ENCODE peak calls at places on chromosomes 13 and 19, in eight cellular contexts. H is Peyer's patch; A is CD4-positive, CD25-positive, alpha-beta regulatory T cell; U is cardiac muscle cell; W is ovary; E is GM23248; I is body of pancreas; F is A549. J is an unnamed sample. For H3K4me1, the result is how much of the 10 kb centered on the place peaks cover.

GRCh38 chr19:55353356-55353802 is 1.1 kb downstream of the COX6B2 start:
- DNase-seq in H (no peak), A (no peak), U (no peak), W (no peak), E (no peak), I (no peak), F (no peak), J (no peak)

GRCh38 chr13:98014766-98015165 is 61.3 kb downstream of the IPO5 start:
- DNase-seq in H (no peak), A (no peak), U (peak), W (no peak), E (peak), I (no peak), F (no peak), J (no peak)

GRCh38 chr13:22114630-22115311 is 443.9 kb downstream of the FGF9 start:
- DNase-seq in H (no peak), A (peak), U (peak), W (no peak), E (peak), I (no peak), F (no peak), J (no peak)

GRCh38 chr19:17779281-17779930 is 15.5 kb upstream of the B3GNT3 start:
- DNase-seq in H (no peak), A (no peak), U (peak), W (peak), E (peak), I (no peak), F (peak), J (no peak)

GRCh38 chr13:23778007-23778687 is 111.1 kb downstream of the MIPEP start:
- DNase-seq in H (no peak), A (no peak), U (no peak), W (no peak), E (no peak), I (no peak), F (no peak), J (no peak)

GRCh38 chr13:47623862-47624261 is 377.2 kb downstream of the SUCLA2 start:
- DNase-seq in H (no peak), A (no peak), U (no peak), W (no peak), E (no peak), I (no peak), F (no peak), J (no peak)

GRCh38 chr19:32828643-32829344 is 40.8 kb downstream of the SLC7A9 start:
- DNase-seq in H (no peak), A (peak), U (no peak), W (no peak), E (no peak), I (no peak), F (no peak), J (no peak)

GRCh38 chr13:34412295-34412694 is 529.8 kb upstream of the NBEA start:
- DNase-seq in H (no peak), A (no peak), U (no peak), W (no peak), E (no peak), I (no peak), F (no peak), J (no peak)

GRCh38 chr13:98434060-98434459 is 142.8 kb downstream of the STK24 start:
- DNase-seq in H (no peak), A (no peak), U (no peak), W (no peak), E (no peak), I (no peak), F (no peak), J (no peak)

GRCh38 chr13:61765940-61766666 is 350.5 kb upstream of the PCDH20 start:
- DNase-seq in H (no peak), A (no peak), U (no peak), W (no peak), E (no peak), I (no peak), F (no peak), J (no peak)

GRCh38 chr13:104315606-104316005 is 1249.4 kb upstream of the SLC10A2 start:
- DNase-seq in H (no peak), A (no peak), U (peak), W (no peak), E (peak), I (no peak), F (no peak), J (no peak)

GRCh38 chr19:798415-799075 is 1.3 kb downstream of the PTBP1 start:
- DNase-seq in H (peak), A (no peak), U (no peak), W (no peak), E (peak), I (peak), F (no peak), J (no peak)

GRCh38 chr13:114111577-114111976 is 20.8 kb downstream of the RASA3 start:
- DNase-seq in H (peak), A (peak), U (no peak), W (no peak), E (peak), I (no peak), F (no peak), J (no peak)

GRCh38 chr13:73765651-73766384 is 368.4 kb downstream of the KLF12 start:
- DNase-seq in H (peak), A (peak), U (peak), W (peak), E (peak), I (peak), F (no peak), J (peak)

GRCh38 chr13:86563308-86563707 is 764.1 kb upstream of the SLITRK6 start:
- DNase-seq in H (no peak), A (no peak), U (peak), W (no peak), E (peak), I (no peak), F (no peak), J (no peak)

GRCh38 chr13:19597523-19597922 is 35.9 kb upstream of the MPHOSPH8 start:
- DNase-seq in H (no peak), A (no peak), U (peak), W (no peak), E (peak), I (no peak), F (no peak), J (no peak)

GRCh38 chr19:47239610-47240296 is 8.8 kb upstream of the BBC3 start:
- DNase-seq in H (peak), A (peak), U (peak), W (no peak), E (peak), I (peak), F (no peak), J (peak)

GRCh38 chr13:91464336-91464735 is 65.9 kb downstream of the GPC5 start:
- DNase-seq in H (no peak), A (no peak), U (no peak), W (no peak), E (no peak), I (no peak), F (no peak), J (no peak)

GRCh38 chr13:112732679-112733078 is 42.8 kb downstream of the ATP11A start:
- DNase-seq in H (no peak), A (no peak), U (no peak), W (no peak), E (no peak), I (no peak), F (no peak), J (no peak)

GRCh38 chr13:92719868-92720267 is 506.7 kb upstream of the GPC6 start:
- DNase-seq in H (no peak), A (no peak), U (no peak), W (no peak), E (no peak), I (no peak), F (no peak), J (no peak)

GRCh38 chr19:16330368-16330801 is 5.8 kb downstream of the KLF2 start:
- DNase-seq in H (peak), A (peak), U (peak), W (peak), E (peak), I (peak), F (peak), J (peak)

GRCh38 chr13:45411631-45412030 is 6.5 kb downstream of the SLC25A30 start:
- DNase-seq in H (no peak), A (no peak), U (no peak), W (no peak), E (no peak), I (no peak), F (no peak), J (no peak)

GRCh38 chr13:45415112-45415511 is 3.1 kb downstream of the SLC25A30 start:
- DNase-seq in H (no peak), A (no peak), U (no peak), W (no peak), E (no peak), I (no peak), F (no peak), J (no peak)

GRCh38 chr13:45412274-45413049 is 5.7 kb downstream of the SLC25A30 start:
- DNase-seq in H (no peak), A (no peak), U (no peak), W (no peak), E (no peak), I (no peak), F (no peak), J (no peak)

GRCh38 chr13:45411226-45411625 is 6.9 kb downstream of the SLC25A30 start:
- DNase-seq in H (no peak), A (no peak), U (no peak), W (no peak), E (no peak), I (no peak), F (no peak), J (no peak)

DNA sequence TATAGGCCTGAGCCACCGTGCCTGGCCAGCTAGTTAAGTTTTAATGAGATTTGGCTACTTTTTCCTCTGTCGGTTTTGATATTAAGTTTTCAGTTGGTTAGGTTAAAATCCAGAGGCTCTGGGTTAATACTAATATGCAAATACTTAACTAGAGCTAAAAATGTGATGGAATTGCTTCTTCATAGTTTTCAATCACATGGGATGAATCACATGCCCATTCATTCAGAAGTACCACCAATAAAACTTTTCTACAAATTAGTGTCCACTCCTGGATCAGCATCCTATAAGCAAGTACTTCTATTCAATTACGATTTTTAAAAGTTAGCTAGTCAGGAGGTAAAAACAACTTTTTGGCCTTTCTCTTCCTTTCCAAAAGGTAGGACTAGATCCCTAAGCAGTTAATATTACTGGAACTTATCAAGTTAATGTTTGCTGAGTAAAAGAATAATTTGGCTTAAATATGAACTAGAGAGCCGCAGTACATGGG is 4.3 kb downstream of the SLC25A30 start:
- DNase-seq in H (no peak), A (no peak), U (no peak), W (no peak), E (peak), I (no peak), F (no peak), J (no peak)
- H3K27ac ChIP-seq in H (no peak), A (no peak), U (no peak), W (no peak), E (peak), I (peak), F (peak), J (no peak)

GRCh38 chr13:76708138-76708537 is 178.1 kb downstream of the KCTD12 start:
- DNase-seq in H (no peak), A (no peak), U (no peak), W (no peak), E (no peak), I (no peak), F (no peak), J (no peak)

GRCh38 chr13:76707360-76707759 is 178.8 kb downstream of the KCTD12 start:
- DNase-seq in H (no peak), A (no peak), U (peak), W (no peak), E (peak), I (no peak), F (no peak), J (no peak)

DNA sequence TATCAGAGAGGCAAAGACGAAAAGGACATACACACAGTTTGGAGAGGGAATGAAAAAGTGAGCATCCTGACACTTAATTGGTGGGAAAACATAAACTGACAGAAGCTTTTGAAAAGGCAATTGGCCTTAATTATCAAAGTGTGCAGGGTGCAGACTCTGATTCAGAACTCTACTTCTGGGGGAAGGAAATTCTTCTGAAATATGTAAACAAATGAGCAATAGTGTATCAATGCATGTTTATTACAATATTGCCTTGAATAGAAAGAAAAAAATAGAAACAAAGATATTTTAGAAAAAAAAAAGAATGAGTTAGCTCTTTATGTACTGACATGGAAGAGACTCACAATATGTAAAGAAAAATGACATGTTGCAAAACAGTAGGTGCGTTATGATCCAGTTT is 182.6 kb downstream of the KCTD12 start:
- DNase-seq in H (no peak), A (no peak), U (no peak), W (no peak), E (no peak), I (no peak), F (no peak), J (no peak)
- H3K4me1 ChIP-seq in H (under half), A (under half), U (under half), W (under half), E (under half), I (under half), F (under half), J (under half)

DNA sequence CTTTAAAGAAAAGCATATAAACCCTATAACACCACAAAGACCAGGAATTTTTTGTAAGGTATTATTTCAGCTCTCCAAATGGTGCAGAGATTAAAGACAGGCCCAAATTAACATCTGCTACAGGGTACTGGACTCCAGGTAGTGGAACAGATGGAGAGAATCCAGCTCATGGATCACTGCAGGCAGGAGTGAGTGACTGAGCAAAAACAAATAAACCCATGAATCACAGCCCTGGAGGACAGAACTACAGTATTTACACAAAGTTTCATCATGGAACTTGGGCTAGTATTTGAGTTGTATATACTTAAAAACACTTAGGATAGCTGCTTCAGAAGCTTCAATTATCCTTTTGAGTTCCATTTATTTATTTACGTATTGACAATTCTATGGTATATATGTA is 132.8 kb upstream of the SPRY2 start:
- DNase-seq in H (no peak), A (no peak), U (peak), W (no peak), E (peak), I (peak), F (peak), J (no peak)
- H3K27ac ChIP-seq in H (no peak), A (no peak), U (no peak), W (no peak), E (no peak), I (no peak), F (peak), J (no peak)

DNA sequence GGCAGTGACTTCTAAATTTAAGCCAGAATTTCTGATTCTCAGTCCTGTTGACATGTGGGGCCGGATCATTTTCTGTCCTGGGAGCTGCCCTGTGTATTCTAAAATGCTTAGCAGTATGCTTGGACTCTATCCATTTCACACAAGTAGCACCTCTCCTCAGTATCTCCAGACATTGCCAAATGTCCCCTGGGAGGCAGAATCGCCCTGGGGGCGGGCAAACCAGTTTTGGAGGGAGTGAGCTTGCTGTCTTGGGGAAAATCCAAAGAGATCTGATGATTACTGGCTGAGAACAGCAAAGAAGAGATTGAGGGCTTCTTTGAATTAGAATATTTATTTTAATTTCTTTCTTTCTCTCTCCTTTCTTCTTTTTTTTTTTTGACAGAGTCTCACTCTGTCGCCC is 16.4 kb downstream of the VAV1 start:
- DNase-seq in H (no peak), A (no peak), U (no peak), W (no peak), E (no peak), I (no peak), F (no peak), J (no peak)
- H3K4me1 ChIP-seq in H (under half), A (under half), U (under half), W (under half), E (under half), I (under half), F (under half), J (under half)

J was measured in effector memory CD4-positive, alpha-beta T cell.